ENCODE peak calls at places on chromosomes 2 and 18, in eight cellular contexts. A is SK-N-SH, Y is K562, G is GM23338, C is breast epithelium, D is HepG2, S is HL-60, L is HCT116. V is an unnamed sample.

GRCh38 chr2:131055169-131056065 is 37.8 kb downstream of the FAM168B start:
- DNase-seq in G (no peak), L (no peak), S (no peak), Y (no peak), A (no peak), D (no peak), C (no peak), V (no peak)

GRCh38 chr18:22020867-22021370 is 148.5 kb upstream of the GATA6 start:
- DNase-seq in S (no peak), L (no peak), Y (no peak), G (no peak), D (no peak), A (no peak), C (no peak), V (no peak)

GRCh38 chr2:216109962-216110614 is 940 bp downstream of the XRCC5 start:
- DNase-seq in C (no peak), D (peak), Y (no peak), A (no peak), S (peak), L (peak), G (peak), V (no peak)

GRCh38 chr2:164910091-164910899 is 45.0 kb downstream of the SLC38A11 start:
- DNase-seq in C (no peak), A (no peak), G (peak), S (no peak), D (peak), Y (no peak), L (no peak), V (no peak)

GRCh38 chr18:9661564-9661963 is 46.5 kb upstream of the RAB31 start:
- DNase-seq in D (no peak), A (peak), Y (no peak), S (no peak), C (no peak), G (peak), L (no peak), V (peak)

GRCh38 chr2:128310094-128310716 is 8.5 kb downstream of the HS6ST1 start:
- DNase-seq in C (peak), A (peak), Y (no peak), S (no peak), G (no peak), L (no peak), D (no peak), V (no peak)

GRCh38 chr2:158962074-158962473 is 6.4 kb upstream of the TANC1 start:
- DNase-seq in A (no peak), S (no peak), Y (no peak), G (no peak), L (no peak), D (no peak), C (no peak), V (no peak)

GRCh38 chr18:22040527-22040926 is 128.9 kb upstream of the GATA6 start:
- DNase-seq in C (no peak), D (no peak), L (no peak), A (no peak), Y (no peak), S (no peak), G (no peak), V (no peak)

GRCh38 chr2:127080226-127080940 is 26.6 kb downstream of the BIN1 start:
- DNase-seq in D (peak), Y (peak), C (no peak), A (no peak), S (no peak), G (no peak), L (no peak), V (no peak)

GRCh38 chr2:73035899-73036778 is 35.4 kb downstream of the SFXN5 start:
- DNase-seq in A (no peak), G (peak), C (no peak), L (peak), Y (peak), D (peak), S (peak), V (no peak)

GRCh38 chr2:234257859-234258561 is 207.5 kb downstream of the SPP2 start:
- DNase-seq in Y (no peak), G (peak), A (peak), S (no peak), C (peak), D (peak), L (peak), V (no peak)

GRCh38 chr2:218392891-218393462 is 6.7 kb upstream of the CTDSP1 start:
- DNase-seq in A (peak), C (no peak), S (no peak), G (no peak), D (no peak), L (no peak), Y (no peak), V (no peak)

GRCh38 chr2:109675666-109676345 is 61.6 kb downstream of the SOWAHC start:
- DNase-seq in G (no peak), A (no peak), S (no peak), L (no peak), D (no peak), C (no peak), Y (no peak), V (no peak)

GRCh38 chr2:187679454-187679853 is 125.2 kb upstream of the TFPI start:
- DNase-seq in C (no peak), S (no peak), G (no peak), D (no peak), Y (no peak), L (no peak), A (no peak), V (no peak)

GRCh38 chr2:148298201-148298600 is 277.3 kb downstream of the MBD5 start:
- DNase-seq in G (no peak), A (no peak), C (no peak), D (no peak), Y (no peak), S (no peak), L (no peak), V (no peak)

GRCh38 chr18:23711421-23711820 is 22.2 kb downstream of the LAMA3 start:
- DNase-seq in D (no peak), Y (no peak), S (no peak), G (no peak), C (no peak), L (no peak), A (no peak), V (no peak)

GRCh38 chr2:4047961-4048891 is 344.9 kb downstream of the DCDC2C start:
- DNase-seq in L (no peak), D (no peak), Y (no peak), A (no peak), S (no peak), G (no peak), C (no peak), V (no peak)

GRCh38 chr2:212667751-212668316 is 129.2 kb upstream of the ERBB4 start:
- DNase-seq in S (no peak), L (no peak), Y (no peak), D (no peak), C (no peak), G (no peak), A (no peak), V (no peak)

GRCh38 chr18:31680836-31681568 is 3.4 kb downstream of the B4GALT6 start:
- DNase-seq in A (no peak), C (no peak), D (no peak), G (peak), Y (peak), S (no peak), L (no peak), V (no peak)

GRCh38 chr2:151630372-151630771 is 103.9 kb downstream of the NEB start:
- DNase-seq in G (no peak), S (no peak), Y (no peak), L (no peak), A (no peak), C (no peak), D (peak), V (no peak)

GRCh38 chr18:37489011-37489410 is 76.6 kb downstream of the CELF4 start:
- DNase-seq in A (no peak), Y (no peak), G (no peak), C (no peak), L (no peak), D (no peak), S (no peak), V (no peak)

GRCh38 chr18:76494541-76495403 is at the start of gene ZNF516:
- DNase-seq in G (peak), L (no peak), S (peak), A (peak), D (peak), C (no peak), Y (no peak), V (no peak)

GRCh38 chr2:49954074-49954473 is 799.8 kb upstream of the FSHR start:
- DNase-seq in A (no peak), Y (no peak), D (no peak), S (no peak), L (no peak), G (no peak), C (no peak), V (no peak)

GRCh38 chr2:55146266-55146665 is 85.8 kb downstream of the CLHC1 start:
- DNase-seq in A (no peak), D (no peak), G (no peak), C (no peak), S (no peak), Y (no peak), L (no peak), V (no peak)

GRCh38 chr2:27072950-27073349 is 1.5 kb upstream of the OST4 start:
- DNase-seq in Y (no peak), D (no peak), C (no peak), L (no peak), G (no peak), A (no peak), S (no peak), V (no peak)

GRCh38 chr2:219104107-219105050 is 43.7 kb upstream of the IHH start:
- DNase-seq in G (peak), L (peak), A (peak), S (peak), Y (peak), D (peak), C (no peak), V (no peak)

GRCh38 chr2:73981081-73981968 is 3.4 kb upstream of the TET3 start:
- DNase-seq in C (no peak), A (peak), Y (peak), S (no peak), D (peak), L (peak), G (peak), V (no peak)

GRCh38 chr2:149994057-149994728 is 406.6 kb upstream of the MMADHC start:
- DNase-seq in A (no peak), G (no peak), D (peak), L (peak), S (no peak), Y (no peak), C (no peak), V (no peak)

GRCh38 chr2:44713170-44713569 is 228.3 kb upstream of the SIX3 start:
- DNase-seq in G (no peak), C (no peak), A (peak), L (no peak), S (no peak), D (no peak), Y (no peak), V (no peak)

GRCh38 chr2:145593991-145594702 is 1074.2 kb upstream of the ZEB2 start:
- DNase-seq in C (no peak), Y (peak), A (no peak), L (no peak), D (no peak), G (peak), S (no peak), V (no peak)

GRCh38 chr2:222859786-222860726 is 780 bp upstream of the ACSL3 start:
- DNase-seq in C (peak), D (peak), G (peak), S (peak), A (peak), L (no peak), Y (no peak), V (no peak)

GRCh38 chr2:46364797-46365457 is 67.7 kb downstream of the EPAS1 start:
- DNase-seq in Y (peak), S (peak), L (peak), A (peak), G (peak), D (peak), C (no peak), V (no peak)

GRCh38 chr2:138244400-138245001 is 257.1 kb upstream of the SPOPL start:
- DNase-seq in L (no peak), A (no peak), S (no peak), C (no peak), Y (no peak), G (no peak), D (no peak), V (no peak)

GRCh38 chr18:2627821-2628276 is 27.7 kb upstream of the SMCHD1 start:
- DNase-seq in A (no peak), C (no peak), S (peak), G (no peak), D (peak), Y (no peak), L (peak), V (no peak)

GRCh38 chr18:56661414-56662101 is 10.4 kb downstream of the WDR7 start:
- DNase-seq in L (no peak), C (no peak), S (no peak), A (no peak), G (no peak), Y (no peak), D (no peak), V (no peak)

GRCh38 chr2:391658-392170 is 103.8 kb upstream of the ALKAL2 start:
- DNase-seq in Y (no peak), G (no peak), L (no peak), S (no peak), C (no peak), A (no peak), D (no peak), V (no peak)

GRCh38 chr2:64537991-64538390 is 13.9 kb downstream of the AFTPH start:
- DNase-seq in D (no peak), L (no peak), S (no peak), A (no peak), C (no peak), Y (no peak), G (no peak), V (no peak)

GRCh38 chr2:34147780-34148179 is 548.7 kb upstream of the FAM98A start:
- DNase-seq in Y (no peak), D (no peak), C (no peak), G (no peak), A (no peak), S (no peak), L (no peak), V (no peak)

GRCh38 chr2:34153484-34153883 is 554.4 kb upstream of the FAM98A start:
- DNase-seq in L (no peak), G (no peak), D (no peak), Y (no peak), C (no peak), S (no peak), A (no peak), V (no peak)
- H3K27ac ChIP-seq in L (no peak), G (no peak), D (no peak), Y (no peak), C (no peak), S (no peak), A (no peak), V (no peak)

GRCh38 chr2:70767699-70768584 is at the start of gene ADD2:
- DNase-seq in L (no peak), S (peak), C (no peak), G (peak), Y (peak), D (no peak), A (peak), V (no peak)
- TF ChIP-seq POLR2AphosphoS5 in L (no peak), S (no peak), C (no peak), G (peak), Y (no peak), D (no peak), A (no peak), V (no peak)

GRCh38 chr18:47930086-47930843 is at the start of gene SMAD2:
- DNase-seq in A (peak), Y (peak), G (peak), L (peak), S (peak), D (peak), C (peak), V (no peak)

GRCh38 chr18:47930844-47931706 is 616 bp upstream of the SMAD2 start:
- DNase-seq in L (peak), Y (peak), C (peak), D (peak), A (peak), G (peak), S (peak), V (peak)

GRCh38 chr18:47931707-47932103 is 1.2 kb upstream of the SMAD2 start:
- DNase-seq in Y (peak), A (peak), C (peak), S (peak), G (peak), D (no peak), L (no peak), V (no peak)

GRCh38 chr18:47932603-47933002 is 2.1 kb upstream of the SMAD2 start:
- DNase-seq in A (no peak), S (peak), Y (no peak), C (no peak), L (no peak), G (peak), D (no peak), V (no peak)

DNA sequence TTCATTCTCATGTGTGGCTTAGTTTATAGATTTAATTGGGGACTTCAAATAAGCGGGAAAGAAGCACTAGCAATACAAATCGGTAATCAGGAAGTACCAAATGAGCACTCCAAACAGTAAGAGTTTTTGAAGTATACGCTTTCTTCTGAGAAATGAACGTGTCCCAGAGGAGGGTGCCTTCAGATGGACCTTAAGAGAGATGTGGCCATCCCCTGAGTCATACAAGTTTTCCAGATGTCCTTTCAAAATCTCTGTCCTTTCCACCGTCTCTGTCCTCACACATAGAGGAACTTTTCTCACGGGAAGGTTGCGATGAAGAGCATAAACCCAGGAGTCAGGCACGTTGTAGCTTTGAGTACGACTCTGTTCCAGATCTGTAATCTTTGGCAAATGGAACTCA is 1.7 kb upstream of the SMAD2 start:
- DNase-seq in D (no peak), L (no peak), S (no peak), G (no peak), C (no peak), A (no peak), Y (no peak), V (no peak)
- H3K27ac ChIP-seq in D (peak), L (no peak), S (peak), G (peak), C (peak), A (peak), Y (peak), V (no peak)

DNA sequence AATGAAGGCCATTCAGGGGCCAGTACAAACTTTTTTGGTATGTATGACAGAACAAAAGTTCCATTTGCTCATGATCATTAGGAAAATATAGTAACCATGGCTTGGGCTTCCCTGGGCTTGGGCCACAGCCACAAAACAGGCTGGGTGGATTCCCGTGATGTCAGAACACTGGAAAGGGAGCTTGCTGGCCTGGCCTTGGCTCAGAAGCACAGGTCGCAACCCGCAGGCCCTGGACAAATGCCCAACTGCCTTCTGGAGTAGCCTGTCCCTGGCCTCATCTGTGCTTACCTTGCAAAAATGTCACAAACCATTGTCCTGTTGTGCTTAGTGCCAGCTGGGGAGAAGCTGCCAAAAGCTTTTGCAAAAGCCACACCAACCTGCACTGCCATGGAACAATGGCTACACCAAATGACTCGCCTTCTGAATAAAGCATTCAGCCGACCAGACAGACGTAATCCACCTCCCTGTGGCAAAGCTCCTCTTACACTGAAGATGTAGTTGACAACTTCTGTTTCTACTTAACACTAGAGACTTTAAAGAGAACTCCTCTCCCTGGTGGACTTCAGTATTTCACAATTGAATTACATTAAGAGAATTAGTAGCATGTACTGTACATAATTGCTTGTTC is 125.5 kb downstream of the ANKRD44 start:
- DNase-seq in G (no peak), C (peak), L (no peak), Y (no peak), S (no peak), A (no peak), D (no peak), V (no peak)
- TF ChIP-seq POLR2AphosphoS5 in G (no peak), C (peak), L (no peak), Y (no peak), S (no peak), A (no peak), D (no peak), V (peak)

GRCh38 chr2:85681776-85682175 is 12.4 kb upstream of the GNLY start:
- DNase-seq in S (no peak), Y (no peak), G (no peak), A (no peak), D (no peak), L (no peak), C (no peak), V (no peak)
- H3K27ac ChIP-seq in S (no peak), Y (no peak), G (no peak), A (no peak), D (no peak), L (no peak), C (no peak), V (no peak)

GRCh38 chr2:200351815-200352214 is 45.3 kb downstream of the SPATS2L start:
- DNase-seq in C (no peak), L (no peak), A (no peak), D (no peak), Y (no peak), G (no peak), S (no peak), V (no peak)
- TF ChIP-seq POLR2AphosphoS5 in C (no peak), L (no peak), A (no peak), D (no peak), Y (no peak), G (no peak), S (no peak), V (no peak)